ENCODE peak calls at places on chromosomes 4 and X, in six cellular contexts. One of them, this sample, is unnamed.
A peak's percentile ranks its signal among the peaks of the same experiment; 100 is the strongest.

GRCh38 chrX:45322382-45322781 is 121.7 kb upstream of the DIPK2B start:
- DNase-seq in stimulated activated naive B cell treated with anti-CD40 and anti-IgM and Interleukin-4, amounts not matched to agents 10 μg/mL and 1 μg/mL and 100 μg/mL, for 72 hours: no peak
- DNase-seq in CD4-positive, alpha-beta T cell: no peak
- DNase-seq in IMR-90: peak; percentile 83
- DNase-seq in M059J: peak; percentile 86
- DNase-seq in LHCN-M2: peak; percentile 90
- DNase-seq in this sample: peak; percentile 86

GRCh38 chrX:42466706-42467105 is 311.3 kb downstream of the PPP1R2C start:
- DNase-seq in stimulated activated naive B cell treated with anti-CD40 and anti-IgM and Interleukin-4, amounts not matched to agents 10 μg/mL and 1 μg/mL and 100 μg/mL, for 72 hours: no peak
- DNase-seq in CD4-positive, alpha-beta T cell: no peak
- DNase-seq in IMR-90: no peak
- DNase-seq in M059J: peak; percentile 58
- DNase-seq in LHCN-M2: no peak
- DNase-seq in this sample: no peak

GRCh38 chr4:6695660-6696581 is 2.2 kb downstream of the S100P start:
- DNase-seq in stimulated activated naive B cell treated with anti-CD40 and anti-IgM and Interleukin-4, amounts not matched to agents 10 μg/mL and 1 μg/mL and 100 μg/mL, for 72 hours: no peak
- DNase-seq in CD4-positive, alpha-beta T cell: peak; percentile 49
- DNase-seq in IMR-90: peak; percentile 16
- DNase-seq in M059J: no peak
- DNase-seq in LHCN-M2: no peak
- DNase-seq in this sample: peak; percentile 14

GRCh38 chrX:17983389-17983788 is 122.3 kb upstream of the RAI2 start:
- DNase-seq in stimulated activated naive B cell treated with anti-CD40 and anti-IgM and Interleukin-4, amounts not matched to agents 10 μg/mL and 1 μg/mL and 100 μg/mL, for 72 hours: no peak
- DNase-seq in CD4-positive, alpha-beta T cell: no peak
- DNase-seq in IMR-90: no peak
- DNase-seq in M059J: no peak
- DNase-seq in LHCN-M2: no peak
- DNase-seq in this sample: no peak

GRCh38 chrX:10566726-10567097 is 53.7 kb downstream of the MID1 start:
- DNase-seq in stimulated activated naive B cell treated with anti-CD40 and anti-IgM and Interleukin-4, amounts not matched to agents 10 μg/mL and 1 μg/mL and 100 μg/mL, for 72 hours: no peak
- DNase-seq in CD4-positive, alpha-beta T cell: no peak
- DNase-seq in IMR-90: no peak
- DNase-seq in M059J: no peak
- DNase-seq in LHCN-M2: no peak
- DNase-seq in this sample: no peak

GRCh38 chr4:149238097-149238496 is 577.5 kb downstream of the IQCM start:
- DNase-seq in stimulated activated naive B cell treated with anti-CD40 and anti-IgM and Interleukin-4, amounts not matched to agents 10 μg/mL and 1 μg/mL and 100 μg/mL, for 72 hours: no peak
- DNase-seq in CD4-positive, alpha-beta T cell: no peak
- DNase-seq in IMR-90: no peak
- DNase-seq in M059J: no peak
- DNase-seq in LHCN-M2: no peak
- DNase-seq in this sample: no peak

GRCh38 chr4:38128478-38129451 is 168.6 kb downstream of the PTTG2 start:
- DNase-seq in stimulated activated naive B cell treated with anti-CD40 and anti-IgM and Interleukin-4, amounts not matched to agents 10 μg/mL and 1 μg/mL and 100 μg/mL, for 72 hours: peak; percentile 35
- DNase-seq in CD4-positive, alpha-beta T cell: peak; percentile 34
- DNase-seq in IMR-90: peak; percentile 89
- DNase-seq in M059J: no peak
- DNase-seq in LHCN-M2: peak; percentile 89
- DNase-seq in this sample: peak; percentile 45

GRCh38 chr4:142331646-142332045 is 514.5 kb downstream of the INPP4B start:
- DNase-seq in stimulated activated naive B cell treated with anti-CD40 and anti-IgM and Interleukin-4, amounts not matched to agents 10 μg/mL and 1 μg/mL and 100 μg/mL, for 72 hours: no peak
- DNase-seq in CD4-positive, alpha-beta T cell: no peak
- DNase-seq in IMR-90: peak; percentile 21
- DNase-seq in M059J: peak; percentile 36
- DNase-seq in LHCN-M2: no peak
- DNase-seq in this sample: peak; percentile 35

GRCh38 chrX:140762061-140762460 is 52.5 kb downstream of the LINC00632 start:
- DNase-seq in stimulated activated naive B cell treated with anti-CD40 and anti-IgM and Interleukin-4, amounts not matched to agents 10 μg/mL and 1 μg/mL and 100 μg/mL, for 72 hours: peak; percentile 3
- DNase-seq in CD4-positive, alpha-beta T cell: no peak
- DNase-seq in IMR-90: peak; percentile 74
- DNase-seq in M059J: peak; percentile 75
- DNase-seq in LHCN-M2: peak; percentile 63
- DNase-seq in this sample: peak; percentile 28

GRCh38 chr4:190020790-190021717 is 6.0 kb downstream of the FRG2 start:
- DNase-seq in stimulated activated naive B cell treated with anti-CD40 and anti-IgM and Interleukin-4, amounts not matched to agents 10 μg/mL and 1 μg/mL and 100 μg/mL, for 72 hours: no peak
- DNase-seq in CD4-positive, alpha-beta T cell: no peak
- DNase-seq in IMR-90: peak; percentile 29
- DNase-seq in M059J: peak; percentile 73
- DNase-seq in LHCN-M2: no peak
- DNase-seq in this sample: no peak

GRCh38 chr4:985123-985830 is 1.6 kb upstream of the IDUA start:
- DNase-seq in stimulated activated naive B cell treated with anti-CD40 and anti-IgM and Interleukin-4, amounts not matched to agents 10 μg/mL and 1 μg/mL and 100 μg/mL, for 72 hours: peak; percentile 55
- DNase-seq in CD4-positive, alpha-beta T cell: peak; percentile 54
- DNase-seq in IMR-90: no peak
- DNase-seq in M059J: no peak
- DNase-seq in LHCN-M2: no peak
- DNase-seq in this sample: no peak

GRCh38 chrX:68874076-68874475 is 45.3 kb downstream of the EFNB1 start:
- DNase-seq in stimulated activated naive B cell treated with anti-CD40 and anti-IgM and Interleukin-4, amounts not matched to agents 10 μg/mL and 1 μg/mL and 100 μg/mL, for 72 hours: no peak
- DNase-seq in CD4-positive, alpha-beta T cell: no peak
- DNase-seq in IMR-90: no peak
- DNase-seq in M059J: no peak
- DNase-seq in LHCN-M2: no peak
- DNase-seq in this sample: no peak

GRCh38 chr4:81490761-81491160 is 19.1 kb upstream of the RASGEF1B start:
- DNase-seq in stimulated activated naive B cell treated with anti-CD40 and anti-IgM and Interleukin-4, amounts not matched to agents 10 μg/mL and 1 μg/mL and 100 μg/mL, for 72 hours: no peak
- DNase-seq in CD4-positive, alpha-beta T cell: no peak
- DNase-seq in IMR-90: no peak
- DNase-seq in M059J: no peak
- DNase-seq in LHCN-M2: no peak
- DNase-seq in this sample: no peak

GRCh38 chrX:136199365-136199764 is 51.8 kb downstream of the MAP7D3 start:
- DNase-seq in stimulated activated naive B cell treated with anti-CD40 and anti-IgM and Interleukin-4, amounts not matched to agents 10 μg/mL and 1 μg/mL and 100 μg/mL, for 72 hours: no peak
- DNase-seq in CD4-positive, alpha-beta T cell: no peak
- DNase-seq in IMR-90: peak; percentile 69
- DNase-seq in M059J: peak; percentile 74
- DNase-seq in LHCN-M2: peak; percentile 62
- DNase-seq in this sample: no peak

This sample was measured in RPMI7951.